ENCODE peak calls at places on chromosomes 1 and 21, in five cellular contexts. N, K, S, V and E are unnamed samples.

GRCh38 chr1:93701619-93702018 is 20.0 kb upstream of the BCAR3 start:
- DNase-seq in S (no peak), V (peak), N (no peak), K (no peak), E (peak)

GRCh38 chr1:44672254-44672955 is 1.9 kb downstream of the TMEM53 start:
- DNase-seq in N (no peak), S (no peak), K (no peak), V (peak), E (peak)

GRCh38 chr1:170010443-170010842 is 64.1 kb downstream of the KIFAP3 start:
- DNase-seq in K (no peak), V (no peak), N (peak), S (no peak), E (no peak)

GRCh38 chr1:22208265-22208972 is 65.5 kb upstream of the WNT4 start:
- DNase-seq in S (no peak), V (no peak), K (no peak), N (no peak), E (no peak)

GRCh38 chr1:248622491-248623106 is 12.3 kb downstream of the OR2T11 start:
- DNase-seq in S (peak), K (no peak), N (no peak), V (peak), E (no peak)

GRCh38 chr21:44337428-44337827 is 1.8 kb downstream of the CFAP410 start:
- DNase-seq in K (no peak), V (no peak), S (no peak), N (peak), E (no peak)

GRCh38 chr1:205300149-205300548 is 21.4 kb downstream of the NUAK2 start:
- DNase-seq in S (no peak), V (no peak), N (no peak), K (no peak), E (no peak)

GRCh38 chr1:83694449-83694848 is 304.5 kb downstream of the TTLL7 start:
- DNase-seq in K (no peak), S (no peak), N (no peak), V (no peak), E (no peak)

GRCh38 chr1:30159015-30159414 is 564.4 kb downstream of the MATN1 start:
- DNase-seq in K (no peak), S (no peak), V (no peak), N (no peak), E (no peak)

GRCh38 chr1:79198841-79199240 is 192.3 kb upstream of the ADGRL4 start:
- DNase-seq in S (no peak), N (no peak), V (peak), K (no peak), E (no peak)

GRCh38 chr1:211352985-211353515 is 26.4 kb downstream of the TRAF5 start:
- DNase-seq in K (no peak), S (peak), V (peak), N (peak), E (no peak)

GRCh38 chr1:61781151-61781550 is 38.9 kb downstream of the PATJ start:
- DNase-seq in K (no peak), S (no peak), V (no peak), N (no peak), E (no peak)

GRCh38 chr1:160144921-160145320 is 6.5 kb upstream of the ATP1A4 start:
- DNase-seq in N (no peak), S (no peak), K (no peak), V (no peak), E (no peak)

GRCh38 chr1:164720329-164721036 is 161.5 kb downstream of the PBX1 start:
- DNase-seq in N (no peak), S (no peak), V (no peak), K (no peak), E (no peak)

GRCh38 chr1:210743038-210743437 is 390.9 kb downstream of the KCNH1 start:
- DNase-seq in N (no peak), S (no peak), K (no peak), V (no peak), E (no peak)

GRCh38 chr1:234878288-234878687 is 250.3 kb downstream of the TOMM20 start:
- DNase-seq in V (no peak), K (no peak), N (no peak), S (no peak), E (peak)

DNA sequence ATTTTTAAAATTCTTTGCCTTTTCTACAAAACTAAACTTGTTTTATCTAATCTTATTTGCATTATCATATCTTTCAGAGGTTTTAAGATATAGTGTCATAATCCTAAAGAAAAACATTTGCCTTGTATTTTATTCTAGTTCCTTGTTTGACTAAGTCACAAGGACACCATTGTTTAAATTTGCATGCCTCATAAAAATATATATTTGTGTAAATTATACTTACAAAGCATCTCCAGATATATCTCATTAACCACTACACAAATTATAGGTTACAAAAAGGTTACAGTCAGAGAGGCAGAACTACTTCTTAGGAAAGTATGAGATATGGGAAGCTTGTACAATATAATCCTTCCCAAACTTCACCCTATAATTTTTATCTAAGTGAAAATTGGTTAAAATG is 4.2 kb upstream of the RGS13 start:
- DNase-seq in K (no peak), S (no peak), V (no peak), N (no peak), E (no peak)
- H3K4me3 ChIP-seq in K (no peak), S (no peak), V (no peak), N (no peak), E (no peak)

GRCh38 chr1:154220071-154220969 is at the start of gene UBAP2L:
- DNase-seq in S (peak), N (peak), K (peak), V (peak), E (peak)

GRCh38 chr1:154219511-154219910 is 1.2 kb upstream of the UBAP2L start:
- DNase-seq in K (no peak), V (peak), S (no peak), N (no peak), E (no peak)

GRCh38 chr1:154221815-154222081 is 993 bp downstream of the UBAP2L start:
- DNase-seq in S (no peak), V (peak), N (no peak), K (no peak), E (no peak)

GRCh38 chr1:154220970-154221814 is 437 bp downstream of the UBAP2L start:
- DNase-seq in N (peak), K (peak), S (peak), V (peak), E (peak)

GRCh38 chr1:154218545-154218944 is 2.2 kb upstream of the UBAP2L start:
- DNase-seq in K (no peak), S (no peak), V (no peak), N (no peak), E (no peak)
- H3K4me3 ChIP-seq in K (peak), S (peak), V (no peak), N (peak), E (peak)

DNA sequence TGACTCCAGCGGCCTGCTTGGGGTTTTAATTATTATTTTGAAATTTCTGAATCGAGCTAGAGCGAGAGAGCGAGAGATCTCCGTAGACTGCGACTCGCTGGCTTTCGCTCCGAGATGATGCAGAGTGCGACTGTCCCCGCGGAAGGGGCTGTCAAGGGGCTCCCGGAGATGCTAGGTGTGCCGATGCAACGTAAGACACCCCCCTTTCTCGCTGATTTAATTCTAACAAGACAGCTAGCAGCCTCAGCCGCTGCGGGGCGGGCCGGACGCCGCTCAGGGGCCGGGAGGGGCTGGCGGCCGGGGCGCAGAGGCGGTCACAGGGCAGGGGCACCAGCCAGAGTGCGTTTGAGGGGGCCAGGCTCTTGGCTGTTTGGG is 339 bp downstream of the LHX4 start:
- DNase-seq in V (no peak), K (no peak), N (no peak), S (no peak), E (no peak)
- H3K4me3 ChIP-seq in V (peak), K (peak), N (peak), S (peak), E (peak)

DNA sequence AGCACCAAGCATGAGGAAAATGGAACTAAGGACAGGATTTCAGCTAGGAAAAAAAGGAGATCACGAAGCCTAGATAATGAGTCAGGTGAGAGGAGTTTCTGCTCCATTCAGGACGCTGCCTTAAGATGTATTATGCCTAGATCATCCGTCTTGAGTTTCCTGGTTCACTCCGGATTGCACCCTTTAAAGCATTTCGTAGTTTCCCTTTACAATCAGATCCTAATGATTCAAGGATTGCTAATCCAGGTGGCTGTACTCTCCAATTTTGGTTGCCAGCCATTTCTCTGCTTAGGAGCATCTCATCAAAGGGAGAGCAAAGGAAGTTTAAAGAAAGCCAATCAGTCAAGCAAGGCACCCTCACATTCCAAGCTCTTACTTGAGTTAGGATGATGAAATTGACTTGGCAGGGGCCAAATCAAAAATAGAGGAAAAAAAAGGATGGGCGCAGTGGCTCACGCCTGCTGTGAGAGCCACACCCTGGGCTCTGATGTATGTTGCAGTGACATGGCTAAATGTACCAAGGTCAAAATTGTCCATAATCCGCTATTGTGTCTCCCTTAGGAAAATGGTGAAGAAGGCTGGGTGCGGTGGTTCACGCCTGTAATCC is 156.9 kb upstream of the SOD1 start:
- DNase-seq in K (no peak), S (no peak), N (no peak), V (no peak), E (no peak)
- H3K4me3 ChIP-seq in K (no peak), S (no peak), N (no peak), V (no peak), E (no peak)

DNA sequence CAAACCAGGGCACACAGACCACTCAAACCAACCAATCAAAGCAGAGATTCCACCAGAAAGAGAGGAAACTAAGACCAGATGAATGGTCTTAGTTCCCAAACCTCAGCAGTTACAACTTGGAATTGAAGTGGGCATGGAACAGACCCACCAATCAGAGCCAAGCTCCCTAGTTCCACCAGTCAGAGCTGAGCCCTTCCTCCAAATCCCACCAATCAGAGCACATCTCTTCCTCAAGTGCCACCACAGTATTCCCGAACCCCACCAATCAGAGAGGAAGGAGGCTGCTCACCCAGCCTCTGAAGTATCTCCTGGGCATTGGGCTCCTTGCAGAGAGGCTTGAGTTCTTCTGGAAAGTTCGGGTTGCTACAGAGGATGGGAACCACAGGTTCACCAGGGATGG is 1.4 kb downstream of the GUCA2A start:
- DNase-seq in K (no peak), N (no peak), S (no peak), V (no peak), E (no peak)
- H3K4me3 ChIP-seq in K (no peak), N (no peak), S (no peak), V (no peak), E (no peak)

DNA sequence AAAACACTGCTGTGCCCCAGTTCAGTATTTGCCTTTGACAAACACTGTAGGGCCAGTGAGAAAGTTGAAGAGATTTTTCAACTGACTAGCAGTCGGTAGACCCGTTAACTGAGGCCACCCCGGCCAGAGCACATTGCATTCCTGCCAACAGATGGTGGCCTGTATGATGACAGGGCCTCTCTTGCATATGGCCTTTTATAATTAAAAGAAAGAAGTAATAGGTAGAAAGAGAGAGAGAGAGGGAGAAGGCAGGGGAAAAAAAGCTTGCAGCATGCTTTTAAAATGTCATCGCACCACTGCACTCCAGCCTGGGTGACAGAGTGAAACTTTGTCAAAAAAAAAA is 4.7 kb upstream of the C1orf174 start:
- DNase-seq in N (no peak), S (no peak), V (no peak), K (no peak), E (peak)
- H3K4me3 ChIP-seq in N (no peak), S (no peak), V (no peak), K (no peak), E (no peak)